ENCODE peak calls at places on chromosomes 6 and 20, in five cellular contexts. T is AG10803, L is T-helper 17 cell, Z is Calu3, O is GM19239. H is an unnamed sample.

GRCh38 chr6:139156571-139156970 is 21.7 kb downstream of the HECA start:
- DNase-seq in T (no peak), L (no peak), Z (no peak), O (no peak), H (no peak)

GRCh38 chr20:25860531-25861150 is 164.0 kb upstream of the ZNF337 start:
- DNase-seq in T (no peak), L (no peak), Z (no peak), O (no peak), H (no peak)

GRCh38 chr6:127618729-127619128 is 41.8 kb downstream of the C6orf58 start:
- DNase-seq in T (no peak), L (no peak), Z (no peak), O (no peak), H (no peak)

GRCh38 chr20:50267041-50267865 is 76.6 kb downstream of the CEBPB start:
- DNase-seq in T (peak), L (no peak), Z (peak), O (no peak), H (no peak)

GRCh38 chr6:84809504-84809903 is 45.1 kb upstream of the TBX18 start:
- DNase-seq in T (no peak), L (no peak), Z (no peak), O (no peak), H (no peak)

GRCh38 chr6:10951675-10952282 is 64.9 kb downstream of the SYCP2L start:
- DNase-seq in T (peak), L (no peak), Z (peak), O (no peak), H (peak)

GRCh38 chr6:35046862-35047261 is 94.3 kb downstream of the TCP11 start:
- DNase-seq in T (no peak), L (no peak), Z (no peak), O (no peak), H (peak)

GRCh38 chr6:99467509-99468106 is 42.5 kb upstream of the PNISR start:
- DNase-seq in T (peak), L (no peak), Z (no peak), O (peak), H (peak)

GRCh38 chr6:20881365-20881764 is 347.1 kb downstream of the CDKAL1 start:
- DNase-seq in T (no peak), L (no peak), Z (no peak), O (no peak), H (no peak)

GRCh38 chr6:39050453-39051112 is 2.0 kb downstream of the GLP1R start:
- DNase-seq in T (no peak), L (no peak), Z (no peak), O (no peak), H (no peak)

GRCh38 chr20:12911372-12911771 is 97.4 kb upstream of the SPTLC3 start:
- DNase-seq in T (no peak), L (no peak), Z (no peak), O (no peak), H (no peak)

GRCh38 chr6:113632220-113632864 is 224.8 kb upstream of the MARCKS start:
- DNase-seq in T (peak), L (no peak), Z (peak), O (no peak), H (no peak)

GRCh38 chr20:51529027-51529749 is 13.3 kb downstream of the NFATC2 start:
- DNase-seq in T (peak), L (no peak), Z (no peak), O (no peak), H (no peak)

GRCh38 chr6:125363360-125364121 is 61.8 kb upstream of the HDDC2 start:
- DNase-seq in T (peak), L (no peak), Z (peak), O (no peak), H (peak)

GRCh38 chr6:40896696-40897095 is 142.3 kb downstream of the UNC5CL start:
- DNase-seq in T (no peak), L (no peak), Z (no peak), O (no peak), H (no peak)

GRCh38 chr6:92779758-92780157 is 639.6 kb downstream of the EPHA7 start:
- DNase-seq in T (peak), L (no peak), Z (peak), O (no peak), H (no peak)

GRCh38 chr6:170165085-170165484 is 125.8 kb downstream of the DLL1 start:
- DNase-seq in T (no peak), L (no peak), Z (no peak), O (no peak), H (no peak)

GRCh38 chr20:59672576-59672975 is 68.2 kb downstream of the PHACTR3 start:
- DNase-seq in T (no peak), L (no peak), Z (no peak), O (no peak), H (no peak)

H was measured in KBM-7.